ENCODE peak calls at places on chromosomes 6 and 20, in eight cellular contexts. E, X, F, O, W, R, U and Y are unnamed samples.

GRCh38 chr6:161168281-161168891 is 105.5 kb downstream of the AGPAT4 start:
- DNase-seq in E (no peak), X (peak), F (peak), O (peak), W (no peak), R (peak), U (peak), Y (peak)

GRCh38 chr6:167493310-167493709 is 168.4 kb downstream of the TTLL2 start:
- DNase-seq in E (no peak), X (no peak), F (no peak), O (no peak), W (no peak), R (no peak), U (no peak), Y (no peak)

GRCh38 chr20:56574531-56575142 is 41.6 kb downstream of the FAM209B start:
- DNase-seq in E (peak), X (no peak), F (no peak), O (no peak), W (no peak), R (peak), U (no peak), Y (peak)

GRCh38 chr6:138988469-138988834 is 399 bp upstream of the REPS1 start:
- DNase-seq in E (no peak), X (no peak), F (no peak), O (no peak), W (no peak), R (no peak), U (no peak), Y (no peak)

GRCh38 chr20:20216941-20217340 is 151.0 kb upstream of the INSM1 start:
- DNase-seq in E (no peak), X (no peak), F (no peak), O (no peak), W (no peak), R (no peak), U (no peak), Y (no peak)

GRCh38 chr6:31094389-31094881 is 17.9 kb downstream of the C6orf15 start:
- DNase-seq in E (no peak), X (no peak), F (no peak), O (no peak), W (peak), R (peak), U (no peak), Y (no peak)

GRCh38 chr6:85403331-85404015 is 46.4 kb upstream of the NT5E start:
- DNase-seq in E (no peak), X (peak), F (no peak), O (no peak), W (no peak), R (peak), U (peak), Y (peak)

GRCh38 chr6:132663661-132664060 is 4.7 kb upstream of the TAAR1 start:
- DNase-seq in E (no peak), X (no peak), F (no peak), O (no peak), W (no peak), R (peak), U (no peak), Y (no peak)

GRCh38 chr20:53926428-53927028 is 143.9 kb downstream of the BCAS1 start:
- DNase-seq in E (no peak), X (no peak), F (peak), O (peak), W (no peak), R (peak), U (peak), Y (peak)

GRCh38 chr6:139883776-139884175 is 509.3 kb upstream of the CITED2 start:
- DNase-seq in E (no peak), X (no peak), F (no peak), O (no peak), W (no peak), R (no peak), U (no peak), Y (no peak)

GRCh38 chr6:18350271-18350670 is 36.9 kb upstream of the RNF144B start:
- DNase-seq in E (no peak), X (no peak), F (no peak), O (no peak), W (peak), R (no peak), U (no peak), Y (no peak)

GRCh38 chr6:100465701-100466409 is 1.1 kb upstream of the SIM1 start:
- DNase-seq in E (no peak), X (peak), F (no peak), O (no peak), W (no peak), R (peak), U (no peak), Y (no peak)

GRCh38 chr6:13014551-13015378 is 298.2 kb downstream of the PHACTR1 start:
- DNase-seq in E (no peak), X (peak), F (no peak), O (peak), W (no peak), R (peak), U (no peak), Y (no peak)
- H3K27ac ChIP-seq in E (peak), X (no peak), F (no peak), O (peak), W (no peak), R (no peak), U (no peak), Y (no peak)

GRCh38 chr20:43667341-43668132 is 623 bp downstream of the MYBL2 start:
- DNase-seq in E (peak), X (peak), F (peak), O (no peak), W (no peak), R (peak), U (no peak), Y (no peak)
- H3K27ac ChIP-seq in E (no peak), X (peak), F (peak), O (no peak), W (no peak), R (no peak), U (no peak), Y (no peak)

GRCh38 chr20:383889-384288 is 3.3 kb downstream of the TRIB3 start:
- DNase-seq in E (no peak), X (no peak), F (no peak), O (no peak), W (no peak), R (no peak), U (no peak), Y (no peak)
- H3K27ac ChIP-seq in E (no peak), X (no peak), F (peak), O (no peak), W (no peak), R (no peak), U (no peak), Y (peak)

GRCh38 chr6:37371158-37372083 is 17.6 kb downstream of the RNF8 start:
- DNase-seq in E (no peak), X (no peak), F (no peak), O (peak), W (peak), R (no peak), U (no peak), Y (no peak)
- H3K27ac ChIP-seq in E (no peak), X (no peak), F (no peak), O (peak), W (peak), R (no peak), U (no peak), Y (no peak)

DNA sequence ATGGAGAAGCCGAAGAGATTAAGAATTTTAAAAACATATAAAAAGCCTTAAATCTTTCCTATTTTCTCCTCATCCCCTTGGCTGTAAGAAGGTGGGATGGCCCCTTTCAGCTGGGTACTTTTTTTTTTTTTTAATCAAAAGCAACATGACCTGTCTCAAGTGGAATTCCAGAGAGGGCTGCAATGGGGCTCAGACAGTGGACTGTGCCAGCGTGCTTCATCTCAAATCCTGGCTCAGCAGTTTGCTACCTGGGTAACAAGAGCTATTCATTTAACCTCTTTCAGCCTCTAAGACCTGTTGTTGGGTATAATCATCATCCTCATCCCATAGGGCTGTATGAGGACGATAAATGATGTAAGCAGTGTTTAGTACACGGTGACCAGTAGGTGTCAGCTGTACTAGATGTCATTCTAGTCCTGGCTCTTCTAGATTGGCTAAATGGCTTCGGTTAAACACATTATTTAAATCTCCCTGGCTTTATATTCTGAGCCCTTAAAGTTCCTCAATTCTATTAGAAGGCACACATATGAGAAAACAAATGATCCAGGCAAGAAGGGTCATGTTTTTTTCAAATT is 6.9 kb upstream of the PPP1R3G start:
- DNase-seq in E (no peak), X (no peak), F (no peak), O (no peak), W (no peak), R (peak), U (no peak), Y (no peak)
- H3K27ac ChIP-seq in E (no peak), X (no peak), F (no peak), O (no peak), W (no peak), R (no peak), U (no peak), Y (no peak)

GRCh38 chr20:47818466-47818865 is 33.2 kb upstream of the SULF2 start:
- DNase-seq in E (no peak), X (no peak), F (no peak), O (no peak), W (no peak), R (no peak), U (no peak), Y (no peak)
- H3K27ac ChIP-seq in E (no peak), X (no peak), F (no peak), O (no peak), W (no peak), R (no peak), U (no peak), Y (no peak)

GRCh38 chr6:68040312-68040778 is 594.7 kb upstream of the ADGRB3 start:
- DNase-seq in E (no peak), X (peak), F (no peak), O (no peak), W (no peak), R (no peak), U (no peak), Y (no peak)

GRCh38 chr6:68042339-68043121 is 592.6 kb upstream of the ADGRB3 start:
- DNase-seq in E (no peak), X (no peak), F (no peak), O (no peak), W (no peak), R (no peak), U (no peak), Y (no peak)

GRCh38 chr6:68038815-68039408 is 596.2 kb upstream of the ADGRB3 start:
- DNase-seq in E (no peak), X (peak), F (no peak), O (no peak), W (no peak), R (no peak), U (no peak), Y (no peak)

GRCh38 chr6:68040780-68041179 is 594.3 kb upstream of the ADGRB3 start:
- DNase-seq in E (no peak), X (no peak), F (no peak), O (no peak), W (no peak), R (no peak), U (no peak), Y (no peak)

GRCh38 chr6:68039641-68040311 is 595.3 kb upstream of the ADGRB3 start:
- DNase-seq in E (no peak), X (peak), F (no peak), O (no peak), W (no peak), R (no peak), U (no peak), Y (no peak)
- H3K27ac ChIP-seq in E (no peak), X (peak), F (no peak), O (no peak), W (no peak), R (no peak), U (no peak), Y (no peak)

DNA sequence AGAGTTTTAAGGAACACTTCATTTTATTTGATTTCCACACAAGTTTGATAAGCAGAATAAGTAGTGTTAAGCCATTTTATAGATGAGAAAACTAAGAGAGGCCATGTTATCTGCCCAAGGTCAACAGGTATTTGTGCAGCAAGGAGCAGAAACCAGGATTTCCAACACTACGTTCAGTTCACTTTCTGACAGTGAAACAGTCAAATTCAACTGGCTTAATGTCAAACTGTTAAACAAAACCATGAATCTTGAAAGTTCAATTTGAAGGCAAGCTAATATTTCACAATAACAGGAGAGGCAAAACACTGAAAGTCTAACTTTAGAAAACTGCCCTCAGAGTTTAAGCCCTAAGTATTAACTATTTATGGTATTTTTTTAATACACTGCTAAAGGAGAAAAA is 32.6 kb downstream of the DTNBP1 start:
- DNase-seq in E (no peak), X (no peak), F (no peak), O (no peak), W (no peak), R (no peak), U (no peak), Y (no peak)
- H3K27ac ChIP-seq in E (no peak), X (no peak), F (no peak), O (no peak), W (no peak), R (no peak), U (no peak), Y (no peak)